ENCODE peak calls at places on chromosomes 6 and 20, in five cellular contexts. G is IMR-90, U is kidney, F is neuronal stem cell, R is fibroblast of lung. Y is an unnamed sample.
A peak's percentile ranks its signal among the peaks of the same experiment; 100 is the strongest.

GRCh38 chr20:20227013-20227571 is 140.8 kb upstream of the INSM1 start:
- DNase-seq in F (no peak), U (no peak), R (no peak), G (no peak), Y (no peak)

GRCh38 chr6:56514395-56514794 is 128.3 kb downstream of the DST start:
- DNase-seq in R (peak; percentile 87), G (peak; percentile 23), U (no peak), F (no peak), Y (peak; percentile 39)

GRCh38 chr20:63969851-63970713 is at the start of gene ZNF512B:
- DNase-seq in G (peak; percentile 50), F (no peak), R (peak; percentile 66), U (peak; percentile 79), Y (peak; percentile 88)

GRCh38 chr6:21396313-21396712 is 197.2 kb upstream of the SOX4 start:
- DNase-seq in R (peak; percentile 52), G (peak; percentile 60), F (no peak), U (no peak), Y (peak; percentile 73)

GRCh38 chr20:62571667-62572344 is 70.5 kb upstream of the SLCO4A1 start:
- DNase-seq in R (no peak), G (no peak), F (no peak), U (no peak), Y (no peak)

GRCh38 chr6:156808287-156808686 is 31.1 kb downstream of the ARID1B start:
- DNase-seq in R (peak; percentile 29), U (no peak), G (peak; percentile 13), F (no peak), Y (peak; percentile 32)

GRCh38 chr6:28380381-28380780 is 19.2 kb downstream of the ZSCAN12 start:
- DNase-seq in U (no peak), F (no peak), G (no peak), R (no peak), Y (no peak)

GRCh38 chr20:44034965-44035635 is 120.4 kb downstream of the TOX2 start:
- DNase-seq in F (no peak), U (no peak), G (no peak), R (no peak), Y (no peak)

GRCh38 chr6:127516676-127517273 is 2.4 kb downstream of the MTCL3 start:
- DNase-seq in G (peak; percentile 57), R (peak; percentile 61), F (peak; percentile 62), U (no peak), Y (peak; percentile 67)

GRCh38 chr20:31943052-31943471 is 8.8 kb downstream of the PDRG1 start:
- DNase-seq in U (peak; percentile 62), R (no peak), G (no peak), F (no peak), Y (no peak)

GRCh38 chr6:14270142-14270893 is 152.7 kb downstream of the CD83 start:
- DNase-seq in R (no peak), F (no peak), U (no peak), G (no peak), Y (no peak)

GRCh38 chr20:23877524-23877923 is 2.0 kb downstream of the CST5 start:
- DNase-seq in G (no peak), R (no peak), U (no peak), F (no peak), Y (no peak)

GRCh38 chr20:47267621-47268020 is 88.9 kb downstream of the ZMYND8 start:
- DNase-seq in U (no peak), G (no peak), R (no peak), F (no peak), Y (no peak)
- H3K36me3 ChIP-seq in U (peaks cover 3% of the 10 kb centered on the region), G (peaks cover 17% of the 10 kb centered on the region), R (peaks cover 6% of the 10 kb centered on the region), F (peaks cover 91% of the 10 kb centered on the region), Y (peaks cover 25% of the 10 kb centered on the region)

DNA sequence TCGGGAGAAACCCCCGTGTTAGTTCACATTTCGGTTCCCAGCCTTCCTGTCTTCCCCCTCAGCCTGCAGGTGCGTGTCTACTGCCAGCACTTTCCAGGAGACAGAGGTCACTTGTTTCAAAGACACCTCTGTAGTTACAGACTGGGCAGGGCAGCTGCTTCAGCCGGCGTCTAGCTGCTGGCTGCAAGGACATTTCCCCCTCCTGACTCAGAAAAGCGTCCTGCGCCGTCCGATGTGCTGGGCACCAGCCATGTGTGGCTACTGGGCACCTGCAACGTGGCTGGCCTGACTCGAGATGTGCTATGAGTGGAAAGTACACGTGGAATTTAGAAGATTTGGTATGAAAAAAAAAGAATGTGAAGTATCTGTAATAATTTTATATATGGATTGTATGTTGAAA is 37.6 kb downstream of the RRBP1 start:
- DNase-seq in U (peak; percentile 81), G (no peak), R (no peak), F (no peak), Y (no peak)
- H3K9ac ChIP-seq in U (no peak overlapping the region), G (no peak overlapping the region), R (no peak overlapping the region), F (no peak overlapping the region), Y (no peak overlapping the region)

GRCh38 chr6:46876126-46876525 is 45.6 kb downstream of the ADGRF5 start:
- DNase-seq in U (peak; percentile 87), G (no peak), F (no peak), R (no peak), Y (no peak)
- H3K36me3 ChIP-seq in U (peaks cover 10% of the 10 kb centered on the region), G (no peaks in the 10 kb centered on the region), F (no peaks in the 10 kb centered on the region), R (no peaks in the 10 kb centered on the region), Y (no peaks in the 10 kb centered on the region)

DNA sequence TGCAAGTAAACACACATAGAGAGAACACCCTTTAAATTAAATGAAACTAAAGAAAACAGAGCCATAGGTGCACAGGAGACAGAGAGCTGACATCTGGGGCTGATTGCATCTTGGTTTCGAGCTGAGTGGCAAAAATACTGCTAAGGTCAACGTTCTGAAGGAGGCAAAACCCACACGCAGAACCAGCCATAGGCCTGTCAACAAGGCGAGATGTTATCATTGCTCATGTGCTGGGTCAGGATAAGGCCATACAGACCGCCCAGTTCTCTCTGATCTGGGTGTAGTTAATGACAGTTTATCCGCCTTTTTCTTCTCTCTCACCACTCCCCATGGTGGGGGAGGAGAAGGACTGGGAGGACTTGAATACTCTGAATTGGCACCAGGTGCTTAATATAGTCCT is 4.5 kb upstream of the FAM110A start:
- DNase-seq in R (no peak), F (no peak), G (no peak), U (no peak), Y (no peak)
- H3K9ac ChIP-seq in R (no peak overlapping the region), F (no peak overlapping the region), G (no peak overlapping the region), U (no peak overlapping the region), Y (peak overlapping the region; percentile 71)

GRCh38 chr6:43038727-43039126 is 14.9 kb downstream of the CUL7 start:
- DNase-seq in U (no peak), F (no peak), R (no peak), G (no peak), Y (no peak)
- H3K36me3 ChIP-seq in U (peaks cover 30% of the 10 kb centered on the region), F (peaks cover 86% of the 10 kb centered on the region), R (peaks cover 29% of the 10 kb centered on the region), G (peaks cover 67% of the 10 kb centered on the region), Y (peaks cover 74% of the 10 kb centered on the region)

DNA sequence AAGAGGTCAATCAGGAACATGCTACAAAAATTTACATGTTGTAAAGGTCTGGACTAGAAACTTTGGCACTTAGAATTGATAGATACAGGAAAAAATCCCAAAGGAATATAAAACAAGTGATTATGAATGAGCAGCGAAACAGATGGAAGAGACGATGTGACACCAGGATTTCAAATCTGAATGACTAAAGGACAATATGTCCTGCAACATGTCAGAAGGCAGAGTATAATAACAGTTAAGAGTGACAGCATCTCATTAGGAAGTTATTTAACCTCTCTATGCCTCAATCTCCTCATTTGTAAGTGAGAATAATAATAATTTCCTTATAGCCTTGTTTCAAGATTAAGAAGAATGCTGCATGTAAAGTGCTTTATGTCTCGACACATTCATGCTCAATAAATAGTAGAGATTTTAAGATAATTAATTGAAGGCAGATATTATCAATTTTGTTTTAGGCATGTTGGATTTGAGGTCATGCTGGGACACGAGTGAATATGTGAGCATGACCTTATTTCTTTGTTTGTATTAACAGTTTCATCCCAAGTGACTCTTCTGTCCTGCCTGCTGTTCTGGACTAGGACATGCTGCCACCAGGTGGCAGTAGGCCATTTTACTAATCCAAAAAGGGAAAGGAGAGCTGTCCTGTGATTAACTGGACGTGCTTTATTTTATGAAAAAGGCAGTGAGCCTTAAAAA is 50.1 kb downstream of the FRK start:
- DNase-seq in U (peak; percentile 65), F (peak; percentile 39), R (peak; percentile 81), G (peak; percentile 75), Y (peak; percentile 91)
- H3K9ac ChIP-seq in U (no peak overlapping the region), F (no peak overlapping the region), R (no peak overlapping the region), G (no peak overlapping the region), Y (no peak overlapping the region)

DNA sequence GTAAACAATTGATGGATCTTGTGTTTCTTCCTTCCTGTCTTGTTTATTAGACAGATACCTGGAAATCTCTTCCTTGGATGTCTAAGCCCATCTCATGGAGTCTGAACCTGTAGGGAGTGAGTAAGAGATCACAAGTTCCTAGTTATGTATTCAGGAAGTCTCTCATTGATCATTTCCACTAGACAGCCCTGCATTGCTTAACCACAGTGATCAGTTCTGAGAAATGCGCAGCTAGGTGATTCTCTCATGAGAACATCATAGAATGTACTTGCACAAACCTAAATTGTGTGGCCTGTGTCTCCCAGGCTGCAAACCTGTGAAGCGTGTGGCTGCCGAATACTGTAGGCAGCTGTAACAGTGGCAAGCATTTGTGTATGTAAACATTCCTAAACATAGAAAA is 39.1 kb downstream of the FAM120B start:
- DNase-seq in R (no peak), F (no peak), U (no peak), G (peak; percentile 2), Y (no peak)
- H3K36me3 ChIP-seq in R (peaks cover 8% of the 10 kb centered on the region), F (peaks cover 80% of the 10 kb centered on the region), U (peaks cover 29% of the 10 kb centered on the region), G (peaks cover 38% of the 10 kb centered on the region), Y (peaks cover 64% of the 10 kb centered on the region)

DNA sequence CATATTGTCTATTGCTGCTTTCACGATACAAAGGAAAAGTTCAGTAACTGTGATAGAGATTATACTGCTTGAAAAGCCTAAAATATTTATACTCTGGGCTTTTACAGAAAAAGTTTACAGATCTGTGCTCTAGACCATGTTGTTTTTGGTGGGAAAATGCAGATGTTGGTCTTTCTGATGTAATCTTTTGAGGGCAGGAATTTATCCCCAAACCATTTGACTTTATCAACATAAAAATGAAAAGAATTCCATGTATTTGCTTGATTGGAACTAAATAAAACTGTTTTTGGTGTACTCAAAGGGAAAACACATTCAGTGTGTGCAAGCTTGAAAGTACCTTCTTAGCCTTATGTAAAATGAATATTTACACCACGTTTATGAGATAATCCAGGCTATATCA is 603.5 kb downstream of the KHDRBS2 start:
- DNase-seq in F (no peak), U (no peak), R (no peak), G (no peak), Y (no peak)
- H3K9ac ChIP-seq in F (no peak overlapping the region), U (no peak overlapping the region), R (no peak overlapping the region), G (no peak overlapping the region), Y (no peak overlapping the region)